ENCODE peak calls at places on chromosome 10, in eight cellular contexts. One of them, this sample, is unnamed.

GRCh38 chr10:68301790-68302502 is 29.9 kb upstream of the HNRNPH3 start:
- DNase-seq in HS-5: peak; percentile 20
- DNase-seq in stimulated activated CD8-positive, alpha-beta memory T cell treated with anti-CD3 and anti-CD28 coated beads, Interleukin-15, amount 100 ng/mL, for 24 hours: no peak
- DNase-seq in A172: peak; percentile 70
- DNase-seq in Daoy: peak; percentile 17
- DNase-seq in GM23248: peak; percentile 70
- DNase-seq in aorta: no peak
- DNase-seq in EL: peak; percentile 64
- DNase-seq in this sample: peak; percentile 77

GRCh38 chr10:75430000-75430763 is 1.2 kb upstream of the LRMDA start:
- DNase-seq in HS-5: no peak
- DNase-seq in stimulated activated CD8-positive, alpha-beta memory T cell treated with anti-CD3 and anti-CD28 coated beads, Interleukin-15, amount 100 ng/mL, for 24 hours: no peak
- DNase-seq in A172: no peak
- DNase-seq in Daoy: no peak
- DNase-seq in GM23248: no peak
- DNase-seq in aorta: peak; percentile 83
- DNase-seq in EL: no peak
- DNase-seq in this sample: peak; percentile 53

GRCh38 chr10:106588019-106588418 is 576.5 kb downstream of the SORCS1 start:
- DNase-seq in HS-5: no peak
- DNase-seq in stimulated activated CD8-positive, alpha-beta memory T cell treated with anti-CD3 and anti-CD28 coated beads, Interleukin-15, amount 100 ng/mL, for 24 hours: no peak
- DNase-seq in A172: no peak
- DNase-seq in Daoy: no peak
- DNase-seq in GM23248: no peak
- DNase-seq in aorta: no peak
- DNase-seq in EL: no peak
- DNase-seq in this sample: no peak

GRCh38 chr10:94608530-94608929 is 62.9 kb downstream of the HELLS start:
- DNase-seq in HS-5: no peak
- DNase-seq in stimulated activated CD8-positive, alpha-beta memory T cell treated with anti-CD3 and anti-CD28 coated beads, Interleukin-15, amount 100 ng/mL, for 24 hours: no peak
- DNase-seq in A172: no peak
- DNase-seq in Daoy: no peak
- DNase-seq in GM23248: no peak
- DNase-seq in aorta: no peak
- DNase-seq in EL: no peak
- DNase-seq in this sample: peak; percentile 3

GRCh38 chr10:33804534-33804933 is 470.1 kb upstream of the NRP1 start:
- DNase-seq in HS-5: no peak
- DNase-seq in stimulated activated CD8-positive, alpha-beta memory T cell treated with anti-CD3 and anti-CD28 coated beads, Interleukin-15, amount 100 ng/mL, for 24 hours: no peak
- DNase-seq in A172: no peak
- DNase-seq in Daoy: no peak
- DNase-seq in GM23248: no peak
- DNase-seq in aorta: no peak
- DNase-seq in EL: no peak
- DNase-seq in this sample: no peak

GRCh38 chr10:70234668-70235447 is 1.6 kb upstream of the PPA1 start:
- DNase-seq in HS-5: no peak
- DNase-seq in stimulated activated CD8-positive, alpha-beta memory T cell treated with anti-CD3 and anti-CD28 coated beads, Interleukin-15, amount 100 ng/mL, for 24 hours: no peak
- DNase-seq in A172: no peak
- DNase-seq in Daoy: no peak
- DNase-seq in GM23248: peak; percentile 95
- DNase-seq in aorta: no peak
- DNase-seq in EL: peak; percentile 47
- DNase-seq in this sample: peak; percentile 91

GRCh38 chr10:99431190-99431549 is 746 bp upstream of the GOT1 start:
- DNase-seq in HS-5: peak; percentile 14
- DNase-seq in stimulated activated CD8-positive, alpha-beta memory T cell treated with anti-CD3 and anti-CD28 coated beads, Interleukin-15, amount 100 ng/mL, for 24 hours: no peak
- DNase-seq in A172: peak; percentile 55
- DNase-seq in Daoy: peak; percentile 46
- DNase-seq in GM23248: peak; percentile 76
- DNase-seq in aorta: peak; percentile 88
- DNase-seq in EL: peak; percentile 65
- DNase-seq in this sample: peak; percentile 52

GRCh38 chr10:114246679-114247305 is 7.7 kb downstream of the VWA2 start:
- DNase-seq in HS-5: no peak
- DNase-seq in stimulated activated CD8-positive, alpha-beta memory T cell treated with anti-CD3 and anti-CD28 coated beads, Interleukin-15, amount 100 ng/mL, for 24 hours: no peak
- DNase-seq in A172: no peak
- DNase-seq in Daoy: no peak
- DNase-seq in GM23248: no peak
- DNase-seq in aorta: no peak
- DNase-seq in EL: no peak
- DNase-seq in this sample: no peak

GRCh38 chr10:85646312-85646711 is 720.3 kb downstream of the GRID1 start:
- DNase-seq in HS-5: peak; percentile 50
- DNase-seq in stimulated activated CD8-positive, alpha-beta memory T cell treated with anti-CD3 and anti-CD28 coated beads, Interleukin-15, amount 100 ng/mL, for 24 hours: no peak
- DNase-seq in A172: peak; percentile 84
- DNase-seq in Daoy: peak; percentile 36
- DNase-seq in GM23248: no peak
- DNase-seq in aorta: no peak
- DNase-seq in EL: no peak
- DNase-seq in this sample: no peak

GRCh38 chr10:78066728-78067430 is 33.2 kb downstream of the RPS24 start:
- DNase-seq in HS-5: no peak
- DNase-seq in stimulated activated CD8-positive, alpha-beta memory T cell treated with anti-CD3 and anti-CD28 coated beads, Interleukin-15, amount 100 ng/mL, for 24 hours: no peak
- DNase-seq in A172: no peak
- DNase-seq in Daoy: no peak
- DNase-seq in GM23248: no peak
- DNase-seq in aorta: no peak
- DNase-seq in EL: no peak
- DNase-seq in this sample: no peak

GRCh38 chr10:106557951-106558733 is 606.4 kb downstream of the SORCS1 start:
- DNase-seq in HS-5: no peak
- DNase-seq in stimulated activated CD8-positive, alpha-beta memory T cell treated with anti-CD3 and anti-CD28 coated beads, Interleukin-15, amount 100 ng/mL, for 24 hours: no peak
- DNase-seq in A172: no peak
- DNase-seq in Daoy: no peak
- DNase-seq in GM23248: peak; percentile 40
- DNase-seq in aorta: no peak
- DNase-seq in EL: peak; percentile 71
- DNase-seq in this sample: peak; percentile 21

GRCh38 chr10:97788552-97789442 is 17.0 kb upstream of the SFRP5 start:
- DNase-seq in HS-5: no peak
- DNase-seq in stimulated activated CD8-positive, alpha-beta memory T cell treated with anti-CD3 and anti-CD28 coated beads, Interleukin-15, amount 100 ng/mL, for 24 hours: no peak
- DNase-seq in A172: peak; percentile 38
- DNase-seq in Daoy: peak; percentile 27
- DNase-seq in GM23248: no peak
- DNase-seq in aorta: no peak
- DNase-seq in EL: no peak
- DNase-seq in this sample: peak; percentile 28

GRCh38 chr10:43963793-43964425 is 315.2 kb upstream of the ZNF32 start:
- DNase-seq in HS-5: no peak
- DNase-seq in stimulated activated CD8-positive, alpha-beta memory T cell treated with anti-CD3 and anti-CD28 coated beads, Interleukin-15, amount 100 ng/mL, for 24 hours: no peak
- DNase-seq in A172: no peak
- DNase-seq in Daoy: no peak
- DNase-seq in GM23248: no peak
- DNase-seq in aorta: peak; percentile 73
- DNase-seq in EL: no peak
- DNase-seq in this sample: no peak